ENCODE peak calls at places on chromosomes 11 and 22, in seven cellular contexts. K is left cardiac atrium, S is cardiac fibroblast, Z is T-helper 17 cell, G is NCI-H460, T is HTR-8/SVneo, M is M059J. P is an unnamed sample.

GRCh38 chr22:46286941-46287872 is 9.5 kb upstream of the GTSE1 start:
- DNase-seq in M (no peak), G (no peak), S (no peak), Z (no peak), T (no peak), K (peak; percentile 13), P (no peak)

GRCh38 chr11:35946766-35947165 is 2.9 kb downstream of the LDLRAD3 start:
- DNase-seq in T (no peak), G (no peak), M (no peak), K (no peak), S (no peak), Z (no peak), P (no peak)

GRCh38 chr22:37818397-37819099 is 4.6 kb upstream of the GALR3 start:
- DNase-seq in G (no peak), M (peak; percentile 33), T (no peak), Z (peak; percentile 54), K (peak; percentile 76), S (peak; percentile 60), P (peak; percentile 84)

GRCh38 chr11:1546536-1547466 is 25.3 kb downstream of the DUSP8 start:
- DNase-seq in S (peak; percentile 10), M (peak; percentile 49), K (peak; percentile 58), T (peak; percentile 81), Z (peak; percentile 43), G (no peak), P (peak; percentile 87)

GRCh38 chr11:88139865-88140264 is 35.4 kb downstream of the RAB38 start:
- DNase-seq in S (no peak), K (no peak), Z (no peak), M (no peak), G (no peak), T (no peak), P (no peak)

GRCh38 chr22:44180706-44181032 is at the start of gene PARVG:
- DNase-seq in M (no peak), Z (no peak), S (no peak), K (no peak), T (no peak), G (no peak), P (no peak)

GRCh38 chr11:92332986-92333385 is 108.4 kb downstream of the FAT3 start:
- DNase-seq in S (peak; percentile 47), Z (no peak), G (no peak), T (no peak), K (no peak), M (peak; percentile 47), P (no peak)

GRCh38 chr11:1437500-1437899 is 47.8 kb downstream of the BRSK2 start:
- DNase-seq in T (peak; percentile 56), S (peak; percentile 28), G (no peak), M (peak; percentile 50), Z (no peak), K (peak; percentile 81), P (no peak)

GRCh38 chr22:20186183-20186870 is 35.5 kb upstream of the CCDC188 start:
- DNase-seq in T (no peak), Z (no peak), S (peak; percentile 2), K (no peak), G (no peak), M (no peak), P (no peak)

P was measured in kidney.